ENCODE peak calls at places on chromosome 6, in seven cellular contexts. A is RWPE1; O is IMR-90; E is CD4-positive, alpha-beta T cell; X is Calu3; R is hepatocyte; C is right lobe of liver. D is an unnamed sample.

GRCh38 chr6:145731432-145731831 is 3.9 kb downstream of the EPM2A start:
- DNase-seq in A (no peak), O (no peak), E (no peak), X (no peak), R (no peak), C (no peak), D (no peak)

GRCh38 chr6:76774750-76775396 is 688.4 kb downstream of the HTR1B start:
- DNase-seq in A (no peak), O (no peak), E (no peak), X (no peak), R (peak; percentile 42), C (no peak), D (no peak)

GRCh38 chr6:149079911-149080501 is 237.5 kb upstream of the TAB2 start:
- DNase-seq in A (peak; percentile 65), O (peak; percentile 73), E (no peak), X (no peak), R (peak; percentile 41), C (no peak), D (no peak)

GRCh38 chr6:159101656-159102055 is 56.9 kb upstream of the TAGAP start:
- DNase-seq in A (no peak), O (no peak), E (no peak), X (no peak), R (no peak), C (no peak), D (no peak)

GRCh38 chr6:109081026-109081425 is 13.6 kb downstream of the SESN1 start:
- DNase-seq in A (no peak), O (no peak), E (no peak), X (no peak), R (no peak), C (no peak), D (no peak)

GRCh38 chr6:150008588-150008987 is 16.7 kb downstream of the RAET1L start:
- DNase-seq in A (peak; percentile 62), O (no peak), E (no peak), X (peak; percentile 74), R (peak; percentile 61), C (no peak), D (no peak)

GRCh38 chr6:139904158-139904533 is 529.7 kb upstream of the CITED2 start:
- DNase-seq in A (no peak), O (no peak), E (no peak), X (no peak), R (no peak), C (no peak), D (no peak)

GRCh38 chr6:170365581-170365980 is 59.0 kb downstream of the FAM120B start:
- DNase-seq in A (no peak), O (no peak), E (no peak), X (no peak), R (no peak), C (no peak), D (no peak)

GRCh38 chr6:128759447-128759846 is 123.5 kb upstream of the LAMA2 start:
- DNase-seq in A (no peak), O (no peak), E (no peak), X (no peak), R (no peak), C (no peak), D (no peak)

GRCh38 chr6:36028088-36028886 is 679 bp downstream of the MAPK14 start:
- DNase-seq in A (peak; percentile 23), O (peak; percentile 12), E (peak; percentile 48), X (peak; percentile 33), R (peak; percentile 67), C (peak; percentile 62), D (no peak)

GRCh38 chr6:23305325-23305943 is 736.1 kb downstream of the HDGFL1 start:
- DNase-seq in A (no peak), O (no peak), E (no peak), X (no peak), R (no peak), C (no peak), D (no peak)

GRCh38 chr6:100657678-100658330 is 193.1 kb upstream of the SIM1 start:
- DNase-seq in A (no peak), O (peak; percentile 3), E (no peak), X (no peak), R (peak; percentile 19), C (no peak), D (no peak)

GRCh38 chr6:35729349-35729678 is 7.5 kb upstream of the ARMC12 start:
- DNase-seq in A (no peak), O (no peak), E (no peak), X (no peak), R (no peak), C (no peak), D (no peak)

GRCh38 chr6:27100921-27101320 is 146.6 kb upstream of the PRSS16 start:
- DNase-seq in A (no peak), O (no peak), E (no peak), X (no peak), R (no peak), C (no peak), D (no peak)

GRCh38 chr6:125995972-125996580 is 9.7 kb downstream of the TRMT11 start:
- DNase-seq in A (peak; percentile 78), O (peak; percentile 60), E (peak; percentile 72), X (peak; percentile 72), R (peak; percentile 81), C (peak; percentile 70), D (peak; percentile 19)

GRCh38 chr6:42710316-42710715 is 12.1 kb downstream of the PRPH2 start:
- DNase-seq in A (no peak), O (peak; percentile 61), E (no peak), X (no peak), R (peak; percentile 31), C (no peak), D (no peak)

GRCh38 chr6:36692861-36693702 is 4.5 kb upstream of the RAB44 start:
- DNase-seq in A (no peak), O (no peak), E (no peak), X (no peak), R (no peak), C (no peak), D (no peak)

GRCh38 chr6:10154251-10154650 is 260.6 kb downstream of the TFAP2A start:
- DNase-seq in A (no peak), O (no peak), E (no peak), X (no peak), R (no peak), C (no peak), D (no peak)

GRCh38 chr6:169804427-169804826 is 53.0 kb downstream of the ERMARD start:
- DNase-seq in A (no peak), O (no peak), E (no peak), X (no peak), R (no peak), C (no peak), D (no peak)

GRCh38 chr6:34656378-34657036 is 40.1 kb downstream of the ILRUN start:
- DNase-seq in A (no peak), O (peak; percentile 90), E (no peak), X (peak; percentile 39), R (peak; percentile 31), C (no peak), D (peak; percentile 98)

GRCh38 chr6:38212579-38212978 is 393.1 kb downstream of the ZFAND3 start:
- DNase-seq in A (no peak), O (no peak), E (no peak), X (peak; percentile 51), R (no peak), C (no peak), D (no peak)

GRCh38 chr6:3371222-3371949 is 85.5 kb downstream of the SLC22A23 start:
- DNase-seq in A (no peak), O (no peak), E (no peak), X (no peak), R (no peak), C (no peak), D (no peak)

GRCh38 chr6:3372912-3373554 is 83.8 kb downstream of the SLC22A23 start:
- DNase-seq in A (no peak), O (no peak), E (no peak), X (no peak), R (peak; percentile 48), C (no peak), D (no peak)

GRCh38 chr6:3370361-3371221 is 86.3 kb downstream of the SLC22A23 start:
- DNase-seq in A (no peak), O (no peak), E (no peak), X (no peak), R (no peak), C (peak; percentile 78), D (no peak)

GRCh38 chr6:3373597-3374203 is 83.2 kb downstream of the SLC22A23 start:
- DNase-seq in A (no peak), O (no peak), E (no peak), X (no peak), R (no peak), C (no peak), D (no peak)

DNA sequence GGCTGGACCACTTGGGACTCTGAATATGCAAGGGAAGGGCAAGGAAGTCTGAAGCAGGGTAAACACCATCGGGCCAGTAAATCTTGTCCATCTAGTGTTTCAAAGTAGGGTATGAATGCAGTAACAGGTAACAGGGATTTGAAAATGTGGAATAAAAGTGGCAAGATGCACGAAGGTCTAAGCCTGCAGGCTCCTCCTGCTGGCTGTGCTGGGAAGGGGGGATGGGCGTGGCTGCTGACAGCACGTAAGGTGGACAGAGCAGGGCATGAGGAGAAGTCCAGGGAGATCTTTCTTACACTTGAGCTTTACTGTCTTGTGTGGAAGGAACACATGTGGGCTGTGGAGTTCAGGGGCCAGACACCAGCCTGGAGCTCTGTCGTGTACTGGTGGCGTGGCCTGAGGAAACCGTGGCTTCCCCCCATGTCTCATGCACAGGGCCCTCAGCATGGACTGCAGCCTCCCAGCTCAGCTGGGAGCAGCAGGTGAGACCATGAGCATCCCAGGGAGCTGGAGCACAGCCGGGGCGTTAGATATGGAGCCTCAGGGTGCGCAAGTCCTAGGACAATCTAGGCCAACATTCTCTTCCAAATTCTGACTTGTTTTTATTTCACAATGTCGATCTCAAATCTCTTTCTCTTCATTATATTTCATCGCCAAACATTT is 84.5 kb downstream of the SLC22A23 start:
- DNase-seq in A (no peak), O (no peak), E (no peak), X (no peak), R (no peak), C (no peak), D (no peak)
- TF ChIP-seq CTCF in A (no peak), O (no peak), E (no peak), X (no peak), R (no peak), C (no peak), D (no peak)

GRCh38 chr6:16518265-16518664 is 243.0 kb downstream of the ATXN1 start:
- DNase-seq in A (no peak), O (no peak), E (no peak), X (peak; percentile 5), R (no peak), C (no peak), D (no peak)
- TF ChIP-seq CTCF in A (no peak), O (no peak), E (no peak), X (no peak), R (no peak), C (no peak), D (peak; percentile 40)

DNA sequence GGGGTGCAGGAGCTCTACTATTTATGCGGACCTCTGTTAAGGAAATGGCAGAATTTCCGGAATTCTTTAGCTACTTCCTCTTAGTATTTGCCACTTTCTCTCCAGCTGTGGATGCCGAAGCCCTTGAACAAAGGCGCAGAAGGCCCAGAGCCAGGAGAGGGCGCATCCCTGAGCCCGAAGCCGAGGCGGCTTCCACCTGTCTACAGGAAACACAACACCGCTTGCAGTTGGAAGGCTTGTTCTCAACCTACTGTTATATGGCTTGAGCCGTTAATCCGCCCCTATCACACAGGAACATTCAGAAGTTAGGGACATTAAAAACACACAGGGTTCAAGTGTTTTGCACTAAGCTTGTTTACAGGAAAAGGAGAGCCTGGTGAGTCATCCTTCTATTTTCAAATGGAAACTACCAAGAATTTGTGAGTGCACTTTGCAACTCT is 417.1 kb downstream of the BCKDHB start:
- DNase-seq in A (no peak), O (peak; percentile 52), E (no peak), X (no peak), R (peak; percentile 49), C (no peak), D (no peak)
- TF ChIP-seq CTCF in A (no peak), O (no peak), E (no peak), X (no peak), R (peak; percentile 25), C (no peak), D (no peak)

GRCh38 chr6:167255918-167256553 is 35.1 kb upstream of the UNC93A start:
- DNase-seq in A (no peak), O (no peak), E (no peak), X (no peak), R (no peak), C (no peak), D (no peak)
- TF ChIP-seq CTCF in A (no peak), O (no peak), E (no peak), X (no peak), R (no peak), C (peak; percentile 25), D (peak; percentile 25)